ENCODE peak calls at places on chromosomes 11 and 22, in seven cellular contexts. T, S, D, U, L, J and O are unnamed samples.

GRCh38 chr22:48842583-48842945 is 985.1 kb downstream of the BRD1 start:
- DNase-seq in S (no peak), D (no peak), T (no peak), U (no peak), L (no peak), J (no peak), O (no peak)

GRCh38 chr22:31288496-31289235 is 3.6 kb downstream of the PIK3IP1 start:
- DNase-seq in U (no peak), J (no peak), L (peak; percentile 56), S (no peak), D (no peak), T (no peak), O (no peak)

GRCh38 chr22:47071812-47072641 is 309.6 kb downstream of the TBC1D22A start:
- DNase-seq in T (no peak), L (peak; percentile 57), J (no peak), S (no peak), D (no peak), U (no peak), O (no peak)

GRCh38 chr11:102144357-102145342 is 34.4 kb downstream of the YAP1 start:
- DNase-seq in J (no peak), S (no peak), U (no peak), T (no peak), D (peak; percentile 10), L (no peak), O (peak; percentile 77)

GRCh38 chr11:1038361-1038760 is 1.8 kb upstream of the MUC6 start:
- DNase-seq in S (no peak), D (no peak), U (no peak), J (no peak), T (no peak), L (no peak), O (no peak)

GRCh38 chr11:61752117-61752924 is at the start of gene MYRF:
- DNase-seq in S (peak; percentile 74), L (no peak), D (peak; percentile 90), J (peak; percentile 43), U (peak; percentile 72), T (peak; percentile 40), O (peak; percentile 66)

GRCh38 chr11:77823775-77824174 is 2.8 kb downstream of the AAMDC start:
- DNase-seq in T (no peak), J (no peak), S (no peak), L (no peak), D (peak; percentile 29), U (no peak), O (peak; percentile 34)

GRCh38 chr22:27370281-27370680 is 431.3 kb downstream of the MN1 start:
- DNase-seq in J (no peak), L (no peak), S (no peak), U (no peak), T (no peak), D (no peak), O (no peak)

GRCh38 chr11:96159968-96160367 is 183.0 kb downstream of the MAML2 start:
- DNase-seq in J (no peak), S (no peak), D (no peak), U (no peak), T (no peak), L (no peak), O (no peak)

GRCh38 chr11:130513132-130513531 is 64.7 kb downstream of the ADAMTS15 start:
- DNase-seq in L (no peak), T (no peak), D (no peak), U (no peak), S (no peak), J (peak; percentile 36), O (peak; percentile 76)

GRCh38 chr22:39470462-39471335 is 13.9 kb downstream of the MGAT3 start:
- DNase-seq in S (no peak), T (no peak), L (no peak), J (no peak), U (no peak), D (no peak), O (no peak)

GRCh38 chr11:118876261-118876660 is 7.4 kb upstream of the CXCR5 start:
- DNase-seq in D (no peak), U (no peak), L (no peak), S (no peak), J (no peak), T (no peak), O (no peak)

GRCh38 chr11:7019500-7020182 is 505 bp downstream of the ZNF214 start:
- DNase-seq in S (no peak), J (peak; percentile 18), T (no peak), D (peak; percentile 20), L (peak; percentile 74), U (peak; percentile 14), O (peak; percentile 10)

GRCh38 chr11:56932572-56933235 is 56.0 kb upstream of the OR5AK2 start:
- DNase-seq in D (no peak), L (no peak), T (no peak), S (no peak), J (no peak), U (no peak), O (peak; percentile 1)

GRCh38 chr22:31046591-31047226 is 34.4 kb upstream of the SMTN start:
- DNase-seq in S (no peak), J (no peak), D (no peak), L (peak; percentile 89), T (no peak), U (no peak), O (peak; percentile 28)

GRCh38 chr22:28232231-28232630 is 313.2 kb upstream of the PITPNB start:
- DNase-seq in D (no peak), L (no peak), S (no peak), T (no peak), U (no peak), J (no peak), O (no peak)

GRCh38 chr11:118673361-118674093 is 5.9 kb downstream of the TREH start:
- DNase-seq in U (no peak), S (no peak), J (no peak), T (no peak), L (no peak), D (no peak), O (no peak)